ENCODE peak calls at places on chromosomes 11 and 22, in four cellular contexts. Y is HepG2, K is HCT116, T is sigmoid colon. Q is an unnamed sample. For H3K4me1, the result is how much of the 10 kb centered on the place peaks cover.

GRCh38 chr22:29758068-29758622 is 8.7 kb downstream of the ZMAT5 start:
- DNase-seq in K (no peak), Y (no peak), T (no peak), Q (no peak)

GRCh38 chr11:125211191-125211953 is 46.8 kb downstream of the PKNOX2 start:
- DNase-seq in Y (no peak), K (no peak), T (no peak), Q (no peak)

GRCh38 chr11:55966391-55966790 is 3.4 kb downstream of the OR10AG1 start:
- DNase-seq in T (no peak), K (no peak), Y (no peak), Q (no peak)

GRCh38 chr11:85934599-85935169 is 79.5 kb downstream of the CCDC83 start:
- DNase-seq in T (no peak), K (no peak), Y (no peak), Q (no peak)

GRCh38 chr22:25929479-25929878 is 187.5 kb downstream of the MYO18B start:
- DNase-seq in K (no peak), T (no peak), Y (no peak), Q (no peak)

GRCh38 chr11:10326080-10326964 is 21.4 kb downstream of the ADM start:
- DNase-seq in K (no peak), T (peak), Y (peak), Q (peak)

GRCh38 chr11:10019906-10020682 is 273.9 kb downstream of the SBF2 start:
- DNase-seq in Y (peak), T (no peak), K (no peak), Q (peak)

GRCh38 chr22:29994027-29994715 is 86.1 kb upstream of the HORMAD2 start:
- DNase-seq in K (no peak), T (no peak), Y (peak), Q (no peak)

GRCh38 chr11:27064086-27064485 is 23.5 kb downstream of the BBOX1 start:
- DNase-seq in Y (no peak), T (no peak), K (no peak), Q (no peak)

GRCh38 chr11:123057604-123058305 is 4.2 kb downstream of the HSPA8 start:
- DNase-seq in T (no peak), Y (no peak), K (no peak), Q (no peak)
- H3K4me1 ChIP-seq in T (half or more), Y (under half), K (under half), Q (under half)

DNA sequence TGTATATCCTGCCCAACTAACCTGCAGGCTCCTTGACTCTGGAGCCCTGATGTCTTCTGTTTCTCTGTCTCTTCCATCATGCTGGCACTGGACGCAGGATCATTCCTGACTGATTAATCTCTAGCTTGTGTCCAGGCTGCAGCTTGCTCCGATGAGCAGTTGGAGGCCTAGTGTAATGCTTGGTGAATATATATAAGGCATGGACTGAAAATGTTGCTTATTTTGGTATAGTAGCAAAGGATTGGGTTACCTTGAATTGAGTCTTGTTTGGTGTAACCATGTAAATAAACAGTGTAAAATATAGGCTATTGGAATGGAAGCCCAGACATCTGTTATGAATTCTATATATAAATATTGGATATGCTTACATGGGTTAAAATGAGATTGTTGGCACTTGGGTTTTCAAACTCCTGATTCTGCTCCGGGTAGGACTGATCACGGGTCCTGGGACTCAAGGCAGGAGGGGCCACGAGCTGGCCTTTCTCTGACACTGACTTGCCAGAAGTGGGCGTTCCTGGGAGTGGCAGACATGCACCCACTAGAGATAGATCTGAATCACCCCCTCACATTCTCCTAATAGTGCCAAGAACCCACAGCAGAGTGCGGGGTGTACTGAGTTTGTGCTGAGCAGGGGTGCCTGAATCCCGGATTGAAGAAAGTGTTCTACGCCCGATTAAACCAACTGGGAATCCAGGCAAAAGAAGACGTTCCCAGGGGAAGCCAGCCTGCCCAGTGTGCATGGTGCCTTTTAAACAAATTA is 25.8 kb downstream of the LRP5 start:
- DNase-seq in K (no peak), T (no peak), Y (no peak), Q (no peak)
- TF ChIP-seq POLR2AphosphoS5 in K (no peak), T (no peak), Y (no peak), Q (no peak)

DNA sequence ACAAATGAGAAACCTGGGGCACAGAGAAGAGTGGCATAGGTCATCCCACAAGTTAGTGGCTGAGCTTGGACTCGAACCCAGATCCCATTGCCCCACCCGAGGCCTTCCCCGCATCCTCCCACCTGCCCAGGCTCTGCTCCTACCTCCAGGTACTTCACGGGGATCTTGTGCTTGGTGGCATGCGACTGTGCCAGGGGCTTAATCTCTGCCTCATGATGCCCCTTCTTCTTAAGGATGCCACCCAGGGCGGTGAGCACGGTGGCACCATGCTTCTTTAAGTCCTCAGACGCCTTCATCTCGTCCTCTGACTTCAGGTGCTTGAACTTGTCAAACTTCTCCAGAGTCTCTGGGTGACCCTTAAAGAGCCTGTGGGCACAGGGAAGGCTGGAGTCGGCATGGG is 6.4 kb downstream of the MB start:
- DNase-seq in K (no peak), Y (no peak), T (no peak), Q (no peak)
- H3K4me1 ChIP-seq in K (under half), Y (under half), T (under half), Q (under half)

GRCh38 chr11:66683877-66684276 is 6.2 kb upstream of the RBM4B start:
- DNase-seq in K (no peak), Y (no peak), T (no peak), Q (no peak)

GRCh38 chr11:66686100-66686785 is 8.6 kb upstream of the RBM4B start:
- DNase-seq in K (no peak), T (no peak), Y (no peak), Q (no peak)

GRCh38 chr11:66685276-66686099 is 7.8 kb upstream of the RBM4B start:
- DNase-seq in K (no peak), T (no peak), Y (no peak), Q (no peak)

GRCh38 chr11:66686801-66687750 is 9.4 kb upstream of the RBM4B start:
- DNase-seq in K (no peak), Y (no peak), T (peak), Q (no peak)

GRCh38 chr11:66684635-66685034 is 6.9 kb upstream of the RBM4B start:
- DNase-seq in T (no peak), K (no peak), Y (no peak), Q (no peak)
- TF ChIP-seq POLR2AphosphoS5 in T (no peak), K (no peak), Y (no peak), Q (no peak)

DNA sequence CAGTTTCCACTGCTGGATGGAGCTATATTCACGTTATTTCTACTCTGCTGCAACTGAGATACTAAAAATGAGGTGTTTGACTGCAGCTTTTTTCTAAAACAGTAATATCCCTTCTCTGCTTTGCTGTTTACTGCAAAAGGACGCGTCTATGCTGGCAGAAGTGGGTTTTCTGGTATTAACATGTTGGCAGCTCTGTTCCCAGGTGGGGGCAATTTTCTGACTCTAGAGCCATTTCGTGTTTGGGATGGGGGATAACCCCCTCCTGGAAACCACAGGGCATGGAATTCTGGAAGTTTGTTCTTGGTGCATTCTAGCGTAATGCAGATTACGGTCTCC is 4.9 kb downstream of the GRK2 start:
- DNase-seq in Y (no peak), K (no peak), T (no peak), Q (no peak)
- H3K4me1 ChIP-seq in Y (under half), K (under half), T (half or more), Q (half or more)

GRCh38 chr11:99020324-99021225 is at the start of gene CNTN5:
- DNase-seq in K (no peak), Y (peak), T (no peak), Q (no peak)

GRCh38 chr11:99015634-99016454 is 4.9 kb upstream of the CNTN5 start:
- DNase-seq in K (peak), Y (peak), T (no peak), Q (no peak)

GRCh38 chr11:99019676-99020075 is 1.1 kb upstream of the CNTN5 start:
- DNase-seq in K (no peak), Y (no peak), T (no peak), Q (no peak)
- TF ChIP-seq POLR2AphosphoS5 in K (no peak), Y (no peak), T (no peak), Q (no peak)

GRCh38 chr22:45285431-45286058 is 796 bp downstream of the UPK3A start:
- DNase-seq in T (no peak), K (no peak), Y (no peak), Q (no peak)
- H3K4me1 ChIP-seq in T (under half), K (under half), Y (half or more), Q (under half)

GRCh38 chr11:84719935-84720577 is 907.1 kb downstream of the DLG2 start:
- DNase-seq in K (no peak), Y (no peak), T (no peak), Q (no peak)
- TF ChIP-seq POLR2AphosphoS5 in K (no peak), Y (no peak), T (no peak), Q (no peak)